ENCODE peak calls at places on chromosomes 7 and 10, in five cellular contexts. Z is body of pancreas, T is BE2C, R is AG04449, J is transverse colon. X is an unnamed sample.

GRCh38 chr7:155464948-155465739 is 7.2 kb downstream of the EN2 start:
- DNase-seq in Z (no peak), T (no peak), R (no peak), J (no peak), X (no peak)

GRCh38 chr7:44081266-44081748 is 1.0 kb downstream of the POLM start:
- DNase-seq in Z (no peak), T (no peak), R (no peak), J (no peak), X (no peak)

GRCh38 chr7:80078159-80078731 is 56.4 kb upstream of the GNAI1 start:
- DNase-seq in Z (no peak), T (no peak), R (no peak), J (no peak), X (no peak)

GRCh38 chr7:47661051-47661714 is 79.3 kb upstream of the TNS3 start:
- DNase-seq in Z (no peak), T (peak; percentile 27), R (no peak), J (no peak), X (no peak)

GRCh38 chr10:29136401-29136800 is 152.5 kb upstream of the LYZL1 start:
- DNase-seq in Z (no peak), T (no peak), R (no peak), J (no peak), X (no peak)

GRCh38 chr7:132004528-132004927 is 448.1 kb upstream of the PODXL start:
- DNase-seq in Z (no peak), T (peak; percentile 89), R (no peak), J (no peak), X (no peak)

GRCh38 chr10:113499066-113499465 is 53.8 kb upstream of the HABP2 start:
- DNase-seq in Z (no peak), T (no peak), R (no peak), J (no peak), X (no peak)

GRCh38 chr10:124741281-124741921 is 2.8 kb downstream of the FAM53B start:
- DNase-seq in Z (peak; percentile 78), T (peak; percentile 78), R (no peak), J (peak; percentile 91), X (no peak)

GRCh38 chr10:104329754-104330153 is 8.5 kb downstream of the ITPRIP start:
- DNase-seq in Z (peak; percentile 4), T (no peak), R (no peak), J (no peak), X (peak; percentile 92)

GRCh38 chr7:47546728-47547494 is 35.0 kb downstream of the TNS3 start:
- DNase-seq in Z (no peak), T (no peak), R (no peak), J (peak; percentile 88), X (no peak)

GRCh38 chr7:154493594-154493993 is 441.4 kb downstream of the DPP6 start:
- DNase-seq in Z (no peak), T (no peak), R (no peak), J (no peak), X (no peak)

GRCh38 chr10:102927311-102928010 is 9.4 kb downstream of the CNNM2 start:
- DNase-seq in Z (no peak), T (no peak), R (no peak), J (peak; percentile 39), X (no peak)

GRCh38 chr10:117186832-117187615 is 10.3 kb upstream of the KCNK18 start:
- DNase-seq in Z (no peak), T (no peak), R (no peak), J (no peak), X (no peak)

GRCh38 chr10:16816830-16817124 is 447 bp downstream of the RSU1 start:
- DNase-seq in Z (no peak), T (no peak), R (no peak), J (no peak), X (no peak)

GRCh38 chr7:81882086-81882485 is 112.2 kb upstream of the HGF start:
- DNase-seq in Z (no peak), T (no peak), R (no peak), J (no peak), X (peak; percentile 31)

GRCh38 chr10:7817984-7818294 is 366 bp upstream of the TAF3 start:
- DNase-seq in Z (no peak), T (no peak), R (no peak), J (no peak), X (no peak)

GRCh38 chr10:78768882-78769281 is 299.9 kb upstream of the ZMIZ1 start:
- DNase-seq in Z (peak; percentile 3), T (no peak), R (no peak), J (no peak), X (no peak)

GRCh38 chr7:73353243-73353642 is 25.3 kb downstream of the FKBP6 start:
- DNase-seq in Z (no peak), T (no peak), R (no peak), J (no peak), X (no peak)

GRCh38 chr7:99372275-99373085 is 2.0 kb upstream of the ARPC1B start:
- DNase-seq in Z (peak; percentile 74), T (no peak), R (no peak), J (peak; percentile 57), X (no peak)

GRCh38 chr7:154928136-154929005 is 74.6 kb downstream of the PAXIP1 start:
- DNase-seq in Z (peak; percentile 35), T (no peak), R (peak; percentile 73), J (peak; percentile 40), X (peak; percentile 89)

GRCh38 chr7:33604015-33604414 is 301.3 kb upstream of the BMPER start:
- DNase-seq in Z (no peak), T (no peak), R (no peak), J (no peak), X (no peak)

GRCh38 chr7:85341973-85342372 is 155.1 kb upstream of the SEMA3D start:
- DNase-seq in Z (no peak), T (no peak), R (no peak), J (no peak), X (no peak)

GRCh38 chr7:144468990-144469732 is 65.7 kb upstream of the NOBOX start:
- DNase-seq in Z (no peak), T (no peak), R (no peak), J (no peak), X (no peak)

GRCh38 chr7:22356855-22357310 is at the start of gene RAPGEF5:
- DNase-seq in Z (peak; percentile 76), T (peak; percentile 71), R (no peak), J (peak; percentile 75), X (no peak)

GRCh38 chr7:22356010-22356854 is 722 bp downstream of the RAPGEF5 start:
- DNase-seq in Z (peak; percentile 27), T (peak; percentile 58), R (no peak), J (peak; percentile 52), X (no peak)

GRCh38 chr7:22355620-22356009 is 1.3 kb downstream of the RAPGEF5 start:
- DNase-seq in Z (no peak), T (no peak), R (no peak), J (no peak), X (no peak)

GRCh38 chr7:22359156-22359697 is 2.3 kb upstream of the RAPGEF5 start:
- DNase-seq in Z (no peak), T (no peak), R (no peak), J (no peak), X (no peak)

DNA sequence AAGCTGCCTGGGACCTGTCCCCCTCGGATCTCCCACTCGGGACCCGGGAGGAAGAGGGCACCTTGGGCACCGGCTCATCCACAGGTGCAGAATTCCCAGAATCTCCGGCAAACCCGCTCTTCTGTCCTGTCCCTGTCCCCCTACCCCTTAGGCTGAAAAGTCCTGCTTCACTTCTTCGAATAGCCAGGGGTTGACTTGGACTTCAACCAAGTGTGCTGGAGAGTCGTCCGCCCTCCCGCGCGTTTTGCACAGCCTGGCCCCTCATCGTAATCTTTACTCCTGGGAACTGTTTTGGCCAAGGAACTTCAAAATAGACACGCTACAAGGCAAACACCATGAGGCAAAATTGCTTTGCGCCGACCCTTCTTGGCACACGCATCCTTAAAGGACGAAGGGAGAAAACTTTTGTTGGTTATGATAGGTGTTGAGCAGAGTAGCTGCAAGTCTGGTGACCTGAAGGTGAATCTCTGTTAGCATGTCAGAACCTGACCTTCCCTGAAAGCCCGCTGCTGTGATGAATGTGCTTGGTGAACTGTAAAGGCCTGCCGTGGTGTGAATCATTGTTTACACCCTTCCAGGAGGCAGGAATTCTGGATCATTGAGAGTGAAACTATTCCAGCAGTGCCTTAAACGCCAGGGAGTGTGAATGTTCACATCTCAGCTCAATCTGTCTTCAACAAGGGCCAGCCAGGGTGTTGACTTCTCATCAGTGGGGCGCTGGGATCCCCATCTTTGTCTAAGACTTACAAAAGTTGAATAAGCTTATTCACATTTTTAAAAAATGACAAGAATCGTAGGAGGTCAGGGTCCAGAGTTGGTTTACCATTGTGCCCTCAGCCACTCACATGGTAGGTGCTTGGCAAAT is 589 bp upstream of the RAPGEF5 start:
- DNase-seq in Z (peak; percentile 66), T (peak; percentile 29), R (no peak), J (peak; percentile 58), X (no peak)
- H3K4me3 ChIP-seq in Z (no peak overlapping the region), T (peak overlapping the region; percentile 84), R (no peak overlapping the region), J (peak overlapping the region; percentile 76), X (peak overlapping the region; percentile 22)

DNA sequence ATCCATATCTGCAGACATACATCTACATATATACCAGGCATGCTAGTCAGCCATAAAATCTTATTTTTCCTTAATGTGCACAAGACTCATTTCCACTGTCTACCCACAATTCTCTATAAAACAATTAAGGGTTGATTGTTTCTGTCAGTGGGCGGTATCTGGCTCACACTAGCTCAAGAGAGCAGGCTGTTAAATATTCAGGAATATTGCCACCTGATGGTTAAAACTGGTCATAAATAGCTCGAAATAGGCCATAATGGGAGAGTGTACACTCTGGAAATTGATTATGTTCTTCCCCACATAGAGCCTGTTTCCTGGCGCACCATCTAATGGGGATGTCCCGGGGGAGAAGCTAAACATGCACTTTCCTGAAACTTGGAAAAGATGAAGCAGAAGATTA is 620.6 kb upstream of the ANKRD30A start:
- DNase-seq in Z (no peak), T (peak; percentile 29), R (no peak), J (no peak), X (no peak)
- TF ChIP-seq CTCF in Z (peak; percentile 14), T (peak; percentile 38), R (no peak), J (no peak), X (peak; percentile 2)

GRCh38 chr7:32316831-32317230 is 173.3 kb downstream of the LSM5 start:
- DNase-seq in Z (no peak), T (no peak), R (no peak), J (no peak), X (no peak)

GRCh38 chr7:32323687-32324086 is 166.5 kb downstream of the LSM5 start:
- DNase-seq in Z (no peak), T (no peak), R (no peak), J (no peak), X (no peak)

GRCh38 chr7:32319019-32319382 is 171.2 kb downstream of the LSM5 start:
- DNase-seq in Z (no peak), T (no peak), R (no peak), J (no peak), X (no peak)

DNA sequence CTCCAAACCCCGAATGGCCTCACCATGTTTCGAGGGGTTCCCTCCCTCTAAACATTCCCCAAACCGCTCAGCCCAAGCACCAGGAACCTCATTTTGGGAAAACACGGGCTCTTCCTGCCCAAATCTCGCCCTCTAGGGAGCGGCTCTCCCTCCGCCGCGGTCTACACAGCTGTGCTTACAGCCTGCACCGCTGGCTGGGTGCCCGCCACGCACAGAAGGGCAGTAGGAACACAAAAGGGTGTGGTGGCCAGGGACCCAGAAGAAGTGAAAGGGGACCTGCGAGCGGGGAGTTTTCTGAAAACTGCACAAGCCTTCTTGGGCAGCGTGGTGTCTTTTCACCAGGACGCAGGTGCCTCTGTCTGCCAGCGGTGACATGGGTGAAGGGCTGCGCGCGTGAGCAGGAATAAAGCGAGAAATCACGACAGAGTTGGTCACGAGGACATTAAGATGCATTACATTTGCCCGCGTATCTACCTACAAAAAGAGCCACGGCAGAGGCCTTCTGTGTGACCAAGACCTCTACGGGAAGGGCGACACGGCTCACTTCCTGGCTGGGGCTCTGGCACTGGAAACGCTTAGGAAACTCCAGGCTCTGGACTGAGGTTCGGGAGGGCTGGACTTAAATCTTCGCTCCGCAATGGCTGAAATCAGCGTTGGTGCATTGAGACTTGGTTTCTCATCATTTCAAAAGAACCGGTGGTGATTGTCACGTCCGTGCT is 171.7 kb downstream of the LSM5 start:
- DNase-seq in Z (peak; percentile 25), T (no peak), R (no peak), J (no peak), X (no peak)
- H3K4me3 ChIP-seq in Z (no peak overlapping the region), T (no peak overlapping the region), R (no peak overlapping the region), J (no peak overlapping the region), X (no peak overlapping the region)

GRCh38 chr10:1962025-1962424 is 224.7 kb upstream of the ADARB2 start:
- DNase-seq in Z (no peak), T (no peak), R (no peak), J (no peak), X (no peak)
- TF ChIP-seq CTCF in Z (no peak), T (no peak), R (no peak), J (no peak), X (no peak)